ENCODE peak calls at places on chromosomes 11 and 22, in four cellular contexts. C is K562, G is GM12878, A is HepG2. M is an unnamed sample.
A peak's percentile ranks its signal among the peaks of the same experiment; 100 is the strongest.

GRCh38 chr11:46916669-46917108 is 1.7 kb downstream of the LRP4 start:
- DNase-seq in C (peak; percentile 45), A (peak; percentile 55), G (no peak), M (no peak)

GRCh38 chr22:27485842-27486241 is 315.7 kb downstream of the MN1 start:
- DNase-seq in C (no peak), G (no peak), A (no peak), M (no peak)

GRCh38 chr22:44597616-44598015 is 99.6 kb upstream of the RTL6 start:
- DNase-seq in G (no peak), C (no peak), A (no peak), M (no peak)

GRCh38 chr22:48705917-48706605 is 1121.6 kb downstream of the BRD1 start:
- DNase-seq in C (no peak), G (no peak), A (no peak), M (no peak)

GRCh38 chr22:21937821-21938070 is 14.9 kb downstream of the PPM1F start:
- DNase-seq in G (no peak), A (no peak), C (no peak), M (no peak)

GRCh38 chr11:40273192-40273732 is 1186.2 kb downstream of the LRRC4C start:
- DNase-seq in C (no peak), G (no peak), A (no peak), M (no peak)

GRCh38 chr22:32531955-32532818 is 57.6 kb downstream of the FBXO7 start:
- DNase-seq in A (peak; percentile 87), G (no peak), C (peak; percentile 77), M (peak; percentile 62)

GRCh38 chr11:120613264-120614226 is 102.0 kb downstream of the GRIK4 start:
- DNase-seq in C (no peak), G (peak; percentile 83), A (no peak), M (no peak)

GRCh38 chr22:32564170-32565001 is 89.8 kb downstream of the FBXO7 start:
- DNase-seq in C (no peak), G (no peak), A (no peak), M (no peak)

GRCh38 chr22:41898645-41899044 is 16.2 kb downstream of the SHISA8 start:
- DNase-seq in G (no peak), C (no peak), A (no peak), M (no peak)

GRCh38 chr11:85694385-85694980 is 8.5 kb upstream of the CCDC89 start:
- DNase-seq in C (no peak), A (peak; percentile 20), G (no peak), M (no peak)

GRCh38 chr11:14075679-14076078 is 113.2 kb downstream of the SPON1 start:
- DNase-seq in A (no peak), C (no peak), G (no peak), M (no peak)

GRCh38 chr11:64762277-64762915 is 2.6 kb upstream of the PYGM start:
- DNase-seq in A (no peak), G (no peak), C (no peak), M (no peak)

GRCh38 chr11:123590296-123590912 is 64.0 kb downstream of the SCN3B start:
- DNase-seq in C (no peak), A (peak; percentile 50), G (no peak), M (no peak)

GRCh38 chr11:10181811-10182210 is 112.2 kb downstream of the SBF2 start:
- DNase-seq in C (no peak), A (peak; percentile 32), G (no peak), M (no peak)

GRCh38 chr11:127345819-127346459 is 345.4 kb upstream of the KIRREL3 start:
- DNase-seq in C (peak; percentile 8), G (no peak), A (peak; percentile 13), M (peak; percentile 69)

GRCh38 chr11:26199341-26199740 is 132.6 kb upstream of the ANO3 start:
- DNase-seq in A (no peak), C (no peak), G (no peak), M (no peak)

GRCh38 chr22:37204045-37204655 is 8.1 kb downstream of the SSTR3 start:
- DNase-seq in A (no peak), G (no peak), C (no peak), M (no peak)

GRCh38 chr22:35686298-35686697 is 31.4 kb upstream of the APOL5 start:
- DNase-seq in A (no peak), C (no peak), G (no peak), M (no peak)

GRCh38 chr11:71247551-71248250 is 4.7 kb downstream of the SHANK2 start:
- DNase-seq in C (no peak), G (no peak), A (no peak), M (no peak)

GRCh38 chr22:31148953-31149627 is 8.8 kb upstream of the PLA2G3 start:
- DNase-seq in C (peak; percentile 48), A (peak; percentile 64), G (no peak), M (peak; percentile 71)

GRCh38 chr11:72754149-72754543 is 1.9 kb upstream of the ARAP1 start:
- DNase-seq in C (no peak), G (no peak), A (no peak), M (no peak)
- H3K4me1 ChIP-seq in C (peaks cover 34% of the 10 kb centered on the region), G (peaks cover 26% of the 10 kb centered on the region), A (peaks cover 38% of the 10 kb centered on the region), M (peaks cover 9% of the 10 kb centered on the region)

GRCh38 chr11:29093416-29093815 is 923.4 kb downstream of the KCNA4 start:
- DNase-seq in G (no peak), A (peak; percentile 2), C (no peak), M (no peak)
- TF ChIP-seq ATF2 in G (no peak), A (no peak), C (no peak), M (no peak)

GRCh38 chr22:40406063-40406890 is 35.9 kb downstream of the SGSM3 start:
- DNase-seq in C (no peak), G (no peak), A (no peak), M (no peak)

GRCh38 chr22:40408718-40409612 is 38.6 kb downstream of the SGSM3 start:
- DNase-seq in G (no peak), C (no peak), A (no peak), M (no peak)

GRCh38 chr22:40409613-40410113 is 39.3 kb downstream of the SGSM3 start:
- DNase-seq in A (no peak), C (no peak), G (no peak), M (no peak)

GRCh38 chr22:40407021-40407761 is 36.8 kb downstream of the SGSM3 start:
- DNase-seq in G (no peak), C (no peak), A (no peak), M (no peak)

DNA sequence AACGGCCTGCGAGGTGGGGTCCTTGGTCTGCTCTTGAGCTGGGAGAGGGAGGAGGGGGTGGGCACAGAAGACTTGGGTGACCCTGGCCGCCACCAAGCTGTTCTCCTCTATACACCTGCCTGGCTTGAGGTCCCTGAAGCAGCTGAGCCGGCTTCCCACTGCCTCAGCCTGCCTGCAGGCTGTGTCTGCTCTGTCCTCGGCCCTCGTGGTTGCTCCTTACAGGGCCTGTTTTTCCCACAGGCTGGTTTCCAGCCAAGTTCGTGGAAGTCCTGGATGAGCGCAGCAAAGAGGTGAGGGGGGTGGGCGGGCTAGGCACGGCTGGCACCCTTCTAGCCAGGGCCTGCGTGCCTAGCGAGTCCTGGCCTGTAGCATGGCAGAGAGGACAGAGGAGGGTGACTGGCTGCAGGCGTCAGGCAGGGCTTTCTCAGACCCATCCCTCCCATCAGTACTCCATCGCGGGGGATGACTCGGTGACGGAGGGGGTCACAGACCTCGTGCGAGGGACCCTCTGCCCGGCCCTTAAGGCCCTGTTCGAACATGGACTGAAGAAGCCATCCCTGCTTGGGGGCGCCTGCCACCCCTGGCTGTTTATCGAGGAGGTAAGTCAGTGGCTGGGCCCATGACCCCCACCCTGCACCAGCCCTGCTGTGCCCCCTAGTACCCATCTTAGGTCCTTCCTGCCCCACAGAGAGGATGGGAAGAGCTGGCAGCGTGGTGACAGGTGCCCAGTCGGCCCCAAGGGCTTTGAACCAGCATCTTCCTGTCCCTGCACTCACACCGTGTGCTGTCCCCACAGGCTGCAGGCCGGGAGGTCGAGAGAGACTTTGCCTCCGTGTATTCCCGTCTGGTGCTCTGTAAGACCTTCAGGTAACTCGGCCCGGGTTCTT is 37.7 kb downstream of the SGSM3 start:
- DNase-seq in A (no peak), G (no peak), C (no peak), M (no peak)
- H4K20me1 ChIP-seq in A (no peaks in the 10 kb centered on the region), G (no peaks in the 10 kb centered on the region), C (no peaks in the 10 kb centered on the region), M (peaks cover 1% of the 10 kb centered on the region)

DNA sequence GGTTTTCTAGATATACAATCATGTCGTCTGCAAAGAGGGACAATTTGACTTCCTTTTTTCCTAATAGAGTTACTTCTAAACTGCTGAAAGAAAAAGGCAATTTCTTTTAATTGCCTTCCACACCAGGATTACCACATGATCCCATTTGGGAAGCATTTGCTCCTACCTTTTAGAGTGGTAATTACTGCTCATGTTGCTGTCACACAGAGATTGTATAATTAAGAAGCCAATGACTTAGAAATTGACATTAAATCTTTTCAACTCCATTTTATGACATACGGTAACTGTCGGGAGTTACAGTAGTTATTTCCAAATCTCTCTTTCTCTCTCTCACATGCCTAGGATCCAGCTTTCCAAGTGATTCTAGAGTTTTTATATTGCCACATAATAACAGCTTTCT is 17.8 kb upstream of the RAG2 start:
- DNase-seq in C (no peak), G (no peak), A (no peak), M (no peak)
- H3K4me1 ChIP-seq in C (peaks cover 17% of the 10 kb centered on the region), G (no peaks in the 10 kb centered on the region), A (no peaks in the 10 kb centered on the region), M (no peaks in the 10 kb centered on the region)

DNA sequence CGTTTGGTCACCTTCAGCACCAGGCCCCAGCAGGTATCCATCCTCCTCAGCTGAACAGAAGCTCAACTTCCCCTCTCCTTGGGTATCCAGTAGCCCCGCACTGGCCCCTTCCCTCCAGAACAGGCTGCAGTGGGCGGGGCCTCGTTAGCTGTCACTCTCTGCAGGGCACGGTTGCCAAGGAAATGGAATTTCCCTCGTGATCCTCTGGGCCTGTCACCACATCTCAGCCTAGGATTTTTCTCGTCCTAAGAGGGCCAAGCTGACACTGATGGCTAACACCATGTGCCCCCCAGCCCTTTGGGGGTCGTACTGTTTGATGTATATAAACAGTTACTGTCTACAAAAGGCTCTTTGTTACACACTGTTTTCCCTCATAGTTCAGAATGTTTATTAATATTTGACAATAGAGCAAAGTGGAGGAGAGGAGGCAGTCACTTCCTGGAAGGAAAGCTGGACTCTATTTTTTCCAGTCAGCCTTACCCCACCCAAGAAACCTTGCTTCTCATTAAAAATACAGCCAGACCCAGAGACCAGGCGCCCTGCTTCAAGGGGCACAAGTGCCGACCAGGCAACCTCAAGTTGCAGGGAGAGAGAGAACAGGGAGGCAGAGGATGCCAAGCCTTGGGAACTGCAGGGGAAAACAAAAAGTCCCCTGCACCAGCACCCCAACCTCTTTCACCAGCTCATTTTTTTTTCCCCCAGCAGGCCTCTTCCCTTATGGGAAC is 44.5 kb downstream of the FEZ1 start:
- DNase-seq in A (no peak), C (peak; percentile 51), G (no peak), M (no peak)
- TF ChIP-seq ATF2 in A (no peak), C (no peak), G (no peak), M (no peak)

DNA sequence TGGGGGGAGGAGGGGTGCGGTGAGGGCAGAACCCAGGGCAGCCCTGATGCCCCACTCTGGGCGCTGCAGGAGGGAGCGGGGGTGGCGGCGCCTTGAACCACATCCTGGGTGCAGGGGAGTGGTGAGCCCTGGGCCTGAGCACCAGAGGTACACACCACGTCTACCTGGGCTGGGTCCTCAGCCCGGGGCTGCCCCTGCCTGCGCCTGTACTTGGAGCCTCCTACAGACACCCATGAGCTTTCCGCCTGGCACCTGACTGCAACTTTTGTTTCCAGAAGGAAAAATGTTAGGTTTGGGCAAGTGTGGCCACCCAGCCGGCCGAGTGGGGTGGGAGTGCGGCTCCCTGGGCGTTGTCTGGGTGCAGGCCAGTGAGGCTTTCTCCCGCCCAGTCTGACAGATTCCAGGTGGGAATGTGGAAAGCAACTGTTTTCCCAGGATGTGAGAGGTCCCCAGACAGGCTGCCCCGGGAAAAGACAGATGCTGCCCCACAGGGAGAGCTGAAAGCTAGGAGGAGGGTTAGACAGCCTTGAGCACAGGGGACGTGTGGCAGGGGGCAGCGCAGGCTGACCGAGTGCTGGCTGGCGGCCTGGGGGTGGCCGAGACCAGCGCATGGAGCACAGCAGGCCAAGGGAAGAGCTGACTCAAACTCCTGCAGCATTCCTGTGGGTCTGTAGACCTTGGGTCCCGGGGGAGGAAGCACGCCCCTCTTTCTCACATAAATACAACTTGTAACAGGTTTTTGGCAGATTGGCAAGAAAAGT is 44.1 kb downstream of the GNB1L start:
- DNase-seq in A (no peak), C (no peak), G (no peak), M (no peak)
- H4K20me1 ChIP-seq in A (no peaks in the 10 kb centered on the region), C (peaks cover 22% of the 10 kb centered on the region), G (no peaks in the 10 kb centered on the region), M (peaks cover 3% of the 10 kb centered on the region)

M was measured in H1.